ENCODE peak calls at places on chromosomes 13 and 19, in five cellular contexts. One of them, this sample, is unnamed.

GRCh38 chr13:100409132-100409531 is 179.5 kb downstream of the GGACT start:
- DNase-seq in neuronal stem cell: no peak
- DNase-seq in H1: no peak
- DNase-seq in mesenchymal stem cell: peak; percentile 28
- DNase-seq in H9: no peak
- DNase-seq in this sample: no peak

GRCh38 chr19:14478113-14478545 is 3.0 kb upstream of the PTGER1 start:
- DNase-seq in neuronal stem cell: no peak
- DNase-seq in H1: no peak
- DNase-seq in mesenchymal stem cell: no peak
- DNase-seq in H9: no peak
- DNase-seq in this sample: no peak

GRCh38 chr13:99434258-99434788 is 66.9 kb upstream of the TM9SF2 start:
- DNase-seq in neuronal stem cell: no peak
- DNase-seq in H1: no peak
- DNase-seq in mesenchymal stem cell: peak; percentile 22
- DNase-seq in H9: peak; percentile 70
- DNase-seq in this sample: no peak

GRCh38 chr19:35079826-35080225 is 35.8 kb upstream of the FXYD3 start:
- DNase-seq in neuronal stem cell: no peak
- DNase-seq in H1: no peak
- DNase-seq in mesenchymal stem cell: no peak
- DNase-seq in H9: no peak
- DNase-seq in this sample: no peak

GRCh38 chr13:108185218-108185617 is 30.1 kb downstream of the LIG4 start:
- DNase-seq in neuronal stem cell: no peak
- DNase-seq in H1: no peak
- DNase-seq in mesenchymal stem cell: no peak
- DNase-seq in H9: no peak
- DNase-seq in this sample: no peak

GRCh38 chr13:112686364-112686763 is 3.5 kb upstream of the ATP11A start:
- DNase-seq in neuronal stem cell: no peak
- DNase-seq in H1: peak; percentile 24
- DNase-seq in mesenchymal stem cell: no peak
- DNase-seq in H9: peak; percentile 22
- DNase-seq in this sample: no peak

GRCh38 chr19:42216653-42217521 is 590 bp downstream of the DEDD2 start:
- DNase-seq in neuronal stem cell: peak; percentile 72
- DNase-seq in H1: peak; percentile 85
- DNase-seq in mesenchymal stem cell: peak; percentile 58
- DNase-seq in H9: peak; percentile 63
- DNase-seq in this sample: peak; percentile 88

GRCh38 chr19:4556574-4557185 is 2.8 kb downstream of the SEMA6B start:
- DNase-seq in neuronal stem cell: no peak
- DNase-seq in H1: peak; percentile 91
- DNase-seq in mesenchymal stem cell: peak; percentile 26
- DNase-seq in H9: peak; percentile 92
- DNase-seq in this sample: peak; percentile 33

GRCh38 chr13:98265669-98266551 is 88.8 kb upstream of the RNF113B start:
- DNase-seq in neuronal stem cell: no peak
- DNase-seq in H1: no peak
- DNase-seq in mesenchymal stem cell: peak; percentile 25
- DNase-seq in H9: no peak
- DNase-seq in this sample: no peak

GRCh38 chr13:30892966-30893365 is 13.1 kb upstream of the MEDAG start:
- DNase-seq in neuronal stem cell: no peak
- DNase-seq in H1: peak; percentile 94
- DNase-seq in mesenchymal stem cell: peak; percentile 41
- DNase-seq in H9: peak; percentile 83
- DNase-seq in this sample: peak; percentile 19

GRCh38 chr13:47117268-47117667 is 220.4 kb upstream of the HTR2A start:
- DNase-seq in neuronal stem cell: no peak
- DNase-seq in H1: no peak
- DNase-seq in mesenchymal stem cell: peak; percentile 76
- DNase-seq in H9: no peak
- DNase-seq in this sample: no peak

GRCh38 chr13:83880275-83881027 is 1.8 kb downstream of the SLITRK1 start:
- DNase-seq in neuronal stem cell: no peak
- DNase-seq in H1: peak; percentile 48
- DNase-seq in mesenchymal stem cell: no peak
- DNase-seq in H9: peak; percentile 30
- DNase-seq in this sample: no peak

GRCh38 chr19:27775395-27775794 is 1437.6 kb downstream of the UQCRFS1 start:
- DNase-seq in neuronal stem cell: no peak
- DNase-seq in H1: no peak
- DNase-seq in mesenchymal stem cell: no peak
- DNase-seq in H9: peak; percentile 16
- DNase-seq in this sample: no peak

GRCh38 chr13:29846475-29847256 is 3.8 kb downstream of the UBL3 start:
- DNase-seq in neuronal stem cell: no peak
- DNase-seq in H1: no peak
- DNase-seq in mesenchymal stem cell: no peak
- DNase-seq in H9: no peak
- DNase-seq in this sample: no peak

GRCh38 chr13:61192826-61193225 is 222.8 kb downstream of the PCDH20 start:
- DNase-seq in neuronal stem cell: no peak
- DNase-seq in H1: no peak
- DNase-seq in mesenchymal stem cell: no peak
- DNase-seq in H9: no peak
- DNase-seq in this sample: no peak

GRCh38 chr19:20968092-20968491 is 45.0 kb downstream of the ZNF85 start:
- DNase-seq in neuronal stem cell: no peak
- DNase-seq in H1: no peak
- DNase-seq in mesenchymal stem cell: no peak
- DNase-seq in H9: no peak
- DNase-seq in this sample: no peak

GRCh38 chr19:55132453-55133129 is 15.2 kb upstream of the PPP1R12C start:
- DNase-seq in neuronal stem cell: no peak
- DNase-seq in H1: no peak
- DNase-seq in mesenchymal stem cell: no peak
- DNase-seq in H9: no peak
- DNase-seq in this sample: peak; percentile 70

GRCh38 chr19:52725528-52725961 is 9.3 kb downstream of the ZNF611 start:
- DNase-seq in neuronal stem cell: no peak
- DNase-seq in H1: no peak
- DNase-seq in mesenchymal stem cell: no peak
- DNase-seq in H9: no peak
- DNase-seq in this sample: no peak

GRCh38 chr19:29519146-29519545 is 6.6 kb upstream of the VSTM2B start:
- DNase-seq in neuronal stem cell: no peak
- DNase-seq in H1: no peak
- DNase-seq in mesenchymal stem cell: no peak
- DNase-seq in H9: no peak
- DNase-seq in this sample: no peak

GRCh38 chr19:53670345-53670744 is 38.5 kb downstream of the DPRX start:
- DNase-seq in neuronal stem cell: no peak
- DNase-seq in H1: no peak
- DNase-seq in mesenchymal stem cell: no peak
- DNase-seq in H9: no peak
- DNase-seq in this sample: peak; percentile 98

GRCh38 chr13:103145476-103145875 is 79.3 kb upstream of the SLC10A2 start:
- DNase-seq in neuronal stem cell: no peak
- DNase-seq in H1: no peak
- DNase-seq in mesenchymal stem cell: no peak
- DNase-seq in H9: no peak
- DNase-seq in this sample: no peak

GRCh38 chr19:2461751-2462634 is 5.2 kb upstream of the LMNB2 start:
- DNase-seq in neuronal stem cell: peak; percentile 56
- DNase-seq in H1: peak; percentile 82
- DNase-seq in mesenchymal stem cell: peak; percentile 68
- DNase-seq in H9: peak; percentile 84
- DNase-seq in this sample: peak; percentile 53

GRCh38 chr13:37443538-37443937 is 155.0 kb downstream of the POSTN start:
- DNase-seq in neuronal stem cell: no peak
- DNase-seq in H1: no peak
- DNase-seq in mesenchymal stem cell: peak; percentile 68
- DNase-seq in H9: no peak
- DNase-seq in this sample: peak; percentile 2

GRCh38 chr19:2254052-2254872 is 2.0 kb downstream of the JSRP1 start:
- DNase-seq in neuronal stem cell: peak; percentile 67
- DNase-seq in H1: peak; percentile 93
- DNase-seq in mesenchymal stem cell: peak; percentile 70
- DNase-seq in H9: peak; percentile 79
- DNase-seq in this sample: no peak

GRCh38 chr13:35712907-35713685 is 236.6 kb upstream of the MAB21L1 start:
- DNase-seq in neuronal stem cell: no peak
- DNase-seq in H1: no peak
- DNase-seq in mesenchymal stem cell: peak; percentile 33
- DNase-seq in H9: no peak
- DNase-seq in this sample: peak; percentile 93

GRCh38 chr19:45470147-45471081 is 2.6 kb downstream of the FOSB start:
- DNase-seq in neuronal stem cell: no peak
- DNase-seq in H1: no peak
- DNase-seq in mesenchymal stem cell: peak; percentile 83
- DNase-seq in H9: no peak
- DNase-seq in this sample: peak; percentile 65

GRCh38 chr13:67296511-67296910 is 66.4 kb upstream of the PCDH9 start:
- DNase-seq in neuronal stem cell: no peak
- DNase-seq in H1: no peak
- DNase-seq in mesenchymal stem cell: no peak
- DNase-seq in H9: no peak
- DNase-seq in this sample: no peak

GRCh38 chr13:50613356-50613831 is 230.1 kb downstream of the DLEU7 start:
- DNase-seq in neuronal stem cell: no peak
- DNase-seq in H1: no peak
- DNase-seq in mesenchymal stem cell: no peak
- DNase-seq in H9: no peak
- DNase-seq in this sample: no peak

GRCh38 chr19:51786651-51787494 is 8.1 kb upstream of the FPR3 start:
- DNase-seq in neuronal stem cell: no peak
- DNase-seq in H1: no peak
- DNase-seq in mesenchymal stem cell: no peak
- DNase-seq in H9: no peak
- DNase-seq in this sample: peak; percentile 62

GRCh38 chr13:31614704-31615103 is 124.6 kb upstream of the RXFP2 start:
- DNase-seq in neuronal stem cell: no peak
- DNase-seq in H1: no peak
- DNase-seq in mesenchymal stem cell: no peak
- DNase-seq in H9: no peak
- DNase-seq in this sample: no peak

GRCh38 chr13:90105276-90105675 is 1242.2 kb upstream of the MIR17HG start:
- DNase-seq in neuronal stem cell: no peak
- DNase-seq in H1: no peak
- DNase-seq in mesenchymal stem cell: peak; percentile 34
- DNase-seq in H9: no peak
- DNase-seq in this sample: no peak

GRCh38 chr19:57068921-57069697 is 50.7 kb upstream of the USP29 start:
- DNase-seq in neuronal stem cell: peak; percentile 33
- DNase-seq in H1: peak; percentile 47
- DNase-seq in mesenchymal stem cell: no peak
- DNase-seq in H9: no peak
- DNase-seq in this sample: peak; percentile 79

GRCh38 chr13:100694722-100695644 is 20.4 kb upstream of the TMTC4 start:
- DNase-seq in neuronal stem cell: peak; percentile 17
- DNase-seq in H1: peak; percentile 78
- DNase-seq in mesenchymal stem cell: peak; percentile 30
- DNase-seq in H9: peak; percentile 84
- DNase-seq in this sample: peak; percentile 19

GRCh38 chr13:56893843-56894242 is 246.9 kb upstream of the PRR20A start:
- DNase-seq in neuronal stem cell: no peak
- DNase-seq in H1: no peak
- DNase-seq in mesenchymal stem cell: no peak
- DNase-seq in H9: no peak
- DNase-seq in this sample: no peak

GRCh38 chr19:35027851-35028599 is 2.2 kb upstream of the SCN1B start:
- DNase-seq in neuronal stem cell: no peak
- DNase-seq in H1: no peak
- DNase-seq in mesenchymal stem cell: no peak
- DNase-seq in H9: no peak
- DNase-seq in this sample: no peak

GRCh38 chr19:2329528-2329927 is 1.0 kb downstream of the SPPL2B start:
- DNase-seq in neuronal stem cell: peak; percentile 53
- DNase-seq in H1: no peak
- DNase-seq in mesenchymal stem cell: no peak
- DNase-seq in H9: no peak
- DNase-seq in this sample: no peak

GRCh38 chr13:35888327-35888940 is 242.7 kb downstream of the DCLK1 start:
- DNase-seq in neuronal stem cell: no peak
- DNase-seq in H1: no peak
- DNase-seq in mesenchymal stem cell: no peak
- DNase-seq in H9: no peak
- DNase-seq in this sample: no peak

GRCh38 chr19:49447485-49448431 is 3.9 kb downstream of the PIH1D1 start:
- DNase-seq in neuronal stem cell: no peak
- DNase-seq in H1: peak; percentile 92
- DNase-seq in mesenchymal stem cell: no peak
- DNase-seq in H9: peak; percentile 94
- DNase-seq in this sample: no peak

DNA sequence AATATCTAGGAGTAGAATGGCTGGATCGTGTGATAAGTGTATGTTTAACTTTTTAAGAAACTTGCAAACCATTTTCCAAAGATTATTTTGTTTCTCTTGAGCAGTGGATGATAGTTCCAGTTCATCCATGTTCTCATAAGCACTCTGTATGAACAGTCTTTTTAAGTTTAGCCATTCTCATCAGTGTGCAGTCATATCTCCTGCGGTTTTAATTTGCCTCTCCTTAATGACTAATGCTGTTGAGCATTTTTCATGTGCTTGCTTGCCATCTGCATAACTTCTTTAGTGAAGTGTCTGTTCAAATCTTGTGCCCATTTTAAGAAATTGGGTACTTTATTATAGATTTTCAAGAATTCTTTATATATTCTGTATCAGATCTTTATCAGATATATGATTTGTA is 58.6 kb downstream of the WASF3 start:
- DNase-seq in neuronal stem cell: no peak
- DNase-seq in H1: no peak
- DNase-seq in mesenchymal stem cell: peak; percentile 12
- DNase-seq in H9: no peak
- DNase-seq in this sample: no peak
- H2BK12ac ChIP-seq in neuronal stem cell: no peak overlapping the region
- H2BK12ac ChIP-seq in H1: no peak overlapping the region
- H2BK12ac ChIP-seq in mesenchymal stem cell: no peak overlapping the region
- H2BK12ac ChIP-seq in H9: no peak overlapping the region
- H2BK12ac ChIP-seq in this sample: no peak overlapping the region

GRCh38 chr13:33520480-33520839 is 234.9 kb upstream of the STARD13 start:
- DNase-seq in neuronal stem cell: no peak
- DNase-seq in H1: no peak
- DNase-seq in mesenchymal stem cell: no peak
- DNase-seq in H9: no peak
- DNase-seq in this sample: no peak
- H3K14ac ChIP-seq in neuronal stem cell: no peak overlapping the region
- H3K14ac ChIP-seq in H1: no peak overlapping the region
- H3K14ac ChIP-seq in mesenchymal stem cell: no peak overlapping the region
- H3K14ac ChIP-seq in H9: peak overlapping the region; percentile 17
- H3K14ac ChIP-seq in this sample: no peak overlapping the region

GRCh38 chr19:12720296-12720695 is 3.4 kb downstream of the TNPO2 start:
- DNase-seq in neuronal stem cell: no peak
- DNase-seq in H1: no peak
- DNase-seq in mesenchymal stem cell: no peak
- DNase-seq in H9: no peak
- DNase-seq in this sample: no peak
- H2BK12ac ChIP-seq in neuronal stem cell: no peak overlapping the region
- H2BK12ac ChIP-seq in H1: no peak overlapping the region
- H2BK12ac ChIP-seq in mesenchymal stem cell: no peak overlapping the region
- H2BK12ac ChIP-seq in H9: no peak overlapping the region
- H2BK12ac ChIP-seq in this sample: no peak overlapping the region

GRCh38 chr13:21022056-21022693 is 39.2 kb downstream of the LATS2 start:
- DNase-seq in neuronal stem cell: no peak
- DNase-seq in H1: no peak
- DNase-seq in mesenchymal stem cell: no peak
- DNase-seq in H9: no peak
- DNase-seq in this sample: no peak
- H3K14ac ChIP-seq in neuronal stem cell: no peak overlapping the region
- H3K14ac ChIP-seq in H1: no peak overlapping the region
- H3K14ac ChIP-seq in mesenchymal stem cell: peak overlapping the region; percentile 35
- H3K14ac ChIP-seq in H9: no peak overlapping the region
- H3K14ac ChIP-seq in this sample: no peak overlapping the region

This sample was measured in trophoblast cell.